ENCODE peak calls at places on chromosomes 6 and 20, in seven cellular contexts. One of them, this sample, is unnamed. For H3K4me1, the result is how much of the 10 kb centered on the place peaks cover.

GRCh38 chr20:18628330-18628941 is 40.6 kb downstream of the DTD1 start:
- DNase-seq in foreskin keratinocyte: no peak
- DNase-seq in A549: peak
- DNase-seq in HAP-1: peak
- DNase-seq in colonic mucosa: peak
- DNase-seq in prostate gland: no peak
- DNase-seq in heart left ventricle: no peak
- DNase-seq in this sample: no peak

GRCh38 chr6:117265425-117266266 is at the start of gene VGLL2:
- DNase-seq in foreskin keratinocyte: no peak
- DNase-seq in A549: no peak
- DNase-seq in HAP-1: peak
- DNase-seq in colonic mucosa: peak
- DNase-seq in prostate gland: no peak
- DNase-seq in heart left ventricle: no peak
- DNase-seq in this sample: no peak

GRCh38 chr6:30740993-30741784 is 1.3 kb downstream of the FLOT1 start:
- DNase-seq in foreskin keratinocyte: no peak
- DNase-seq in A549: no peak
- DNase-seq in HAP-1: no peak
- DNase-seq in colonic mucosa: no peak
- DNase-seq in prostate gland: no peak
- DNase-seq in heart left ventricle: no peak
- DNase-seq in this sample: no peak

GRCh38 chr6:149855040-149855654 is 9.0 kb downstream of the LRP11 start:
- DNase-seq in foreskin keratinocyte: peak
- DNase-seq in A549: peak
- DNase-seq in HAP-1: no peak
- DNase-seq in colonic mucosa: peak
- DNase-seq in prostate gland: no peak
- DNase-seq in heart left ventricle: no peak
- DNase-seq in this sample: no peak

GRCh38 chr20:51428451-51429143 is 113.9 kb downstream of the NFATC2 start:
- DNase-seq in foreskin keratinocyte: no peak
- DNase-seq in A549: no peak
- DNase-seq in HAP-1: no peak
- DNase-seq in colonic mucosa: no peak
- DNase-seq in prostate gland: no peak
- DNase-seq in heart left ventricle: peak
- DNase-seq in this sample: peak

GRCh38 chr6:119330520-119330919 is 19.0 kb downstream of the MAN1A1 start:
- DNase-seq in foreskin keratinocyte: no peak
- DNase-seq in A549: no peak
- DNase-seq in HAP-1: no peak
- DNase-seq in colonic mucosa: no peak
- DNase-seq in prostate gland: no peak
- DNase-seq in heart left ventricle: no peak
- DNase-seq in this sample: no peak

GRCh38 chr6:63529498-63529897 is 42.8 kb upstream of the LOC128125822 start:
- DNase-seq in foreskin keratinocyte: no peak
- DNase-seq in A549: peak
- DNase-seq in HAP-1: no peak
- DNase-seq in colonic mucosa: no peak
- DNase-seq in prostate gland: no peak
- DNase-seq in heart left ventricle: no peak
- DNase-seq in this sample: no peak

GRCh38 chr20:57544838-57545564 is 15.9 kb upstream of the PCK1 start:
- DNase-seq in foreskin keratinocyte: no peak
- DNase-seq in A549: no peak
- DNase-seq in HAP-1: no peak
- DNase-seq in colonic mucosa: peak
- DNase-seq in prostate gland: no peak
- DNase-seq in heart left ventricle: no peak
- DNase-seq in this sample: no peak

GRCh38 chr6:30914076-30914853 is at the start of gene VARS2:
- DNase-seq in foreskin keratinocyte: peak
- DNase-seq in A549: peak
- DNase-seq in HAP-1: peak
- DNase-seq in colonic mucosa: peak
- DNase-seq in prostate gland: peak
- DNase-seq in heart left ventricle: peak
- DNase-seq in this sample: peak

GRCh38 chr6:52724041-52724405 is 39.3 kb downstream of the GSTA2 start:
- DNase-seq in foreskin keratinocyte: no peak
- DNase-seq in A549: peak
- DNase-seq in HAP-1: no peak
- DNase-seq in colonic mucosa: no peak
- DNase-seq in prostate gland: no peak
- DNase-seq in heart left ventricle: no peak
- DNase-seq in this sample: peak

GRCh38 chr6:125277838-125278237 is 23.9 kb downstream of the HDDC2 start:
- DNase-seq in foreskin keratinocyte: no peak
- DNase-seq in A549: no peak
- DNase-seq in HAP-1: no peak
- DNase-seq in colonic mucosa: no peak
- DNase-seq in prostate gland: no peak
- DNase-seq in heart left ventricle: no peak
- DNase-seq in this sample: no peak

GRCh38 chr6:119090256-119090655 is 11.8 kb upstream of the FAM184A start:
- DNase-seq in foreskin keratinocyte: no peak
- DNase-seq in A549: no peak
- DNase-seq in HAP-1: no peak
- DNase-seq in colonic mucosa: no peak
- DNase-seq in prostate gland: no peak
- DNase-seq in heart left ventricle: no peak
- DNase-seq in this sample: no peak

GRCh38 chr20:2742934-2743559 is 50.5 kb downstream of the EBF4 start:
- DNase-seq in foreskin keratinocyte: no peak
- DNase-seq in A549: peak
- DNase-seq in HAP-1: peak
- DNase-seq in colonic mucosa: peak
- DNase-seq in prostate gland: no peak
- DNase-seq in heart left ventricle: no peak
- DNase-seq in this sample: no peak

GRCh38 chr6:154928325-154928922 is 66.7 kb upstream of the TIAM2 start:
- DNase-seq in foreskin keratinocyte: no peak
- DNase-seq in A549: peak
- DNase-seq in HAP-1: peak
- DNase-seq in colonic mucosa: peak
- DNase-seq in prostate gland: peak
- DNase-seq in heart left ventricle: peak
- DNase-seq in this sample: no peak

GRCh38 chr6:143397229-143398222 is 53.0 kb downstream of the ADAT2 start:
- DNase-seq in foreskin keratinocyte: peak
- DNase-seq in A549: peak
- DNase-seq in HAP-1: peak
- DNase-seq in colonic mucosa: peak
- DNase-seq in prostate gland: peak
- DNase-seq in heart left ventricle: peak
- DNase-seq in this sample: peak

GRCh38 chr20:48126227-48126740 is 341.0 kb upstream of the SULF2 start:
- DNase-seq in foreskin keratinocyte: no peak
- DNase-seq in A549: no peak
- DNase-seq in HAP-1: peak
- DNase-seq in colonic mucosa: no peak
- DNase-seq in prostate gland: no peak
- DNase-seq in heart left ventricle: no peak
- DNase-seq in this sample: no peak

GRCh38 chr6:131547524-131547923 is 25.5 kb upstream of the ARG1 start:
- DNase-seq in foreskin keratinocyte: no peak
- DNase-seq in A549: no peak
- DNase-seq in HAP-1: no peak
- DNase-seq in colonic mucosa: no peak
- DNase-seq in prostate gland: no peak
- DNase-seq in heart left ventricle: no peak
- DNase-seq in this sample: no peak
- H3K4me1 ChIP-seq in foreskin keratinocyte: under half
- H3K4me1 ChIP-seq in A549: under half
- H3K4me1 ChIP-seq in HAP-1: under half
- H3K4me1 ChIP-seq in colonic mucosa: under half
- H3K4me1 ChIP-seq in prostate gland: under half
- H3K4me1 ChIP-seq in heart left ventricle: under half
- H3K4me1 ChIP-seq in this sample: under half

GRCh38 chr20:34421766-34422466 is 58.8 kb downstream of the ITCH start:
- DNase-seq in foreskin keratinocyte: no peak
- DNase-seq in A549: no peak
- DNase-seq in HAP-1: no peak
- DNase-seq in colonic mucosa: no peak
- DNase-seq in prostate gland: no peak
- DNase-seq in heart left ventricle: no peak
- DNase-seq in this sample: no peak
- H3K4me1 ChIP-seq in foreskin keratinocyte: under half
- H3K4me1 ChIP-seq in A549: under half
- H3K4me1 ChIP-seq in HAP-1: under half
- H3K4me1 ChIP-seq in colonic mucosa: under half
- H3K4me1 ChIP-seq in prostate gland: under half
- H3K4me1 ChIP-seq in heart left ventricle: under half
- H3K4me1 ChIP-seq in this sample: under half

GRCh38 chr6:111743318-111743717 is 129.9 kb downstream of the FYN start:
- DNase-seq in foreskin keratinocyte: no peak
- DNase-seq in A549: no peak
- DNase-seq in HAP-1: no peak
- DNase-seq in colonic mucosa: no peak
- DNase-seq in prostate gland: no peak
- DNase-seq in heart left ventricle: no peak
- DNase-seq in this sample: no peak
- H3K4me1 ChIP-seq in foreskin keratinocyte: under half
- H3K4me1 ChIP-seq in A549: under half
- H3K4me1 ChIP-seq in HAP-1: under half
- H3K4me1 ChIP-seq in colonic mucosa: under half
- H3K4me1 ChIP-seq in prostate gland: under half
- H3K4me1 ChIP-seq in heart left ventricle: under half
- H3K4me1 ChIP-seq in this sample: under half

GRCh38 chr6:111721677-111722219 is 116.1 kb upstream of the TRAF3IP2 start:
- DNase-seq in foreskin keratinocyte: no peak
- DNase-seq in A549: peak
- DNase-seq in HAP-1: peak
- DNase-seq in colonic mucosa: peak
- DNase-seq in prostate gland: no peak
- DNase-seq in heart left ventricle: no peak
- DNase-seq in this sample: peak
- H3K4me1 ChIP-seq in foreskin keratinocyte: under half
- H3K4me1 ChIP-seq in A549: under half
- H3K4me1 ChIP-seq in HAP-1: under half
- H3K4me1 ChIP-seq in colonic mucosa: under half
- H3K4me1 ChIP-seq in prostate gland: under half
- H3K4me1 ChIP-seq in heart left ventricle: under half
- H3K4me1 ChIP-seq in this sample: under half

GRCh38 chr6:13667655-13668054 is 44.0 kb downstream of the RANBP9 start:
- DNase-seq in foreskin keratinocyte: peak
- DNase-seq in A549: no peak
- DNase-seq in HAP-1: no peak
- DNase-seq in colonic mucosa: no peak
- DNase-seq in prostate gland: no peak
- DNase-seq in heart left ventricle: no peak
- DNase-seq in this sample: no peak

GRCh38 chr6:13668291-13668928 is 43.2 kb downstream of the RANBP9 start:
- DNase-seq in foreskin keratinocyte: peak
- DNase-seq in A549: peak
- DNase-seq in HAP-1: no peak
- DNase-seq in colonic mucosa: no peak
- DNase-seq in prostate gland: no peak
- DNase-seq in heart left ventricle: no peak
- DNase-seq in this sample: no peak

GRCh38 chr6:13666194-13667105 is 45.2 kb downstream of the RANBP9 start:
- DNase-seq in foreskin keratinocyte: peak
- DNase-seq in A549: no peak
- DNase-seq in HAP-1: no peak
- DNase-seq in colonic mucosa: no peak
- DNase-seq in prostate gland: no peak
- DNase-seq in heart left ventricle: no peak
- DNase-seq in this sample: no peak

GRCh38 chr6:13671742-13672141 is 39.9 kb downstream of the RANBP9 start:
- DNase-seq in foreskin keratinocyte: no peak
- DNase-seq in A549: no peak
- DNase-seq in HAP-1: no peak
- DNase-seq in colonic mucosa: no peak
- DNase-seq in prostate gland: no peak
- DNase-seq in heart left ventricle: no peak
- DNase-seq in this sample: no peak

DNA sequence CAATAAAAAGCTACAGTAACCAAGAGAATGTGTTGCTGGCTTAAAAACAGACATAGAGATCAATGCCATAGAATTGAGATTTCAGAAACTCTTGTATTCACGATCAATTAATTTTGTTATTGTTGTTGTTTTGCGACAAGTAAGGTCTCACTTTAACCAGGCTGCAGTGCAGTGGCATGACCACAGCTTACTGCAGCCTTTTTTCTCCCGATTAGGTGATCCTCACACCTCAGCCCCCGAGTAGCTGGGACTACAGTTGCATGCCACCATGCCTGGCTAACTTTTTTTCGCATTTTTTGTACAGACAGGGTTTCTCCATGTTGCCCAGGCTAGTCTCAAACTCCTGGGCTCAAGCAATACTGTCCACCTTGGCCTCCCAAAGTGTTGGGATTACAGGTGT is 42.2 kb downstream of the RANBP9 start:
- DNase-seq in foreskin keratinocyte: no peak
- DNase-seq in A549: no peak
- DNase-seq in HAP-1: no peak
- DNase-seq in colonic mucosa: no peak
- DNase-seq in prostate gland: no peak
- DNase-seq in heart left ventricle: no peak
- DNase-seq in this sample: no peak
- H3K4me1 ChIP-seq in foreskin keratinocyte: under half
- H3K4me1 ChIP-seq in A549: under half
- H3K4me1 ChIP-seq in HAP-1: under half
- H3K4me1 ChIP-seq in colonic mucosa: under half
- H3K4me1 ChIP-seq in prostate gland: under half
- H3K4me1 ChIP-seq in heart left ventricle: under half
- H3K4me1 ChIP-seq in this sample: under half

GRCh38 chr6:5587648-5588047 is 326.3 kb downstream of the FARS2 start:
- DNase-seq in foreskin keratinocyte: no peak
- DNase-seq in A549: no peak
- DNase-seq in HAP-1: no peak
- DNase-seq in colonic mucosa: no peak
- DNase-seq in prostate gland: no peak
- DNase-seq in heart left ventricle: no peak
- DNase-seq in this sample: no peak
- H3K4me1 ChIP-seq in foreskin keratinocyte: under half
- H3K4me1 ChIP-seq in A549: under half
- H3K4me1 ChIP-seq in HAP-1: under half
- H3K4me1 ChIP-seq in colonic mucosa: under half
- H3K4me1 ChIP-seq in prostate gland: under half
- H3K4me1 ChIP-seq in heart left ventricle: under half
- H3K4me1 ChIP-seq in this sample: under half

GRCh38 chr20:60102665-60103210 is 144.5 kb downstream of the CDH26 start:
- DNase-seq in foreskin keratinocyte: no peak
- DNase-seq in A549: no peak
- DNase-seq in HAP-1: no peak
- DNase-seq in colonic mucosa: peak
- DNase-seq in prostate gland: no peak
- DNase-seq in heart left ventricle: no peak
- DNase-seq in this sample: no peak
- H3K4me1 ChIP-seq in foreskin keratinocyte: under half
- H3K4me1 ChIP-seq in A549: under half
- H3K4me1 ChIP-seq in HAP-1: under half
- H3K4me1 ChIP-seq in colonic mucosa: under half
- H3K4me1 ChIP-seq in prostate gland: under half
- H3K4me1 ChIP-seq in heart left ventricle: under half
- H3K4me1 ChIP-seq in this sample: under half

This sample was measured in tibial nerve.